ENCODE peak calls at places on chromosomes 6 and 20, in eight cellular contexts. C, N, I, M, W, L, Z and P are unnamed samples.
A peak's percentile ranks its signal among the peaks of the same experiment; 100 is the strongest.

GRCh38 chr6:149111556-149112115 is 205.9 kb upstream of the TAB2 start:
- DNase-seq in C (no peak), N (no peak), I (no peak), M (no peak), W (no peak), L (no peak), Z (no peak), P (no peak)

GRCh38 chr6:14550817-14551216 is 433.2 kb downstream of the CD83 start:
- DNase-seq in C (no peak), N (no peak), I (no peak), M (no peak), W (no peak), L (no peak), Z (no peak), P (no peak)

GRCh38 chr6:53539561-53539960 is 5.3 kb downstream of the GCLC start:
- DNase-seq in C (no peak), N (no peak), I (no peak), M (no peak), W (no peak), L (no peak), Z (no peak), P (no peak)

GRCh38 chr6:12661690-12662089 is 54.9 kb upstream of the PHACTR1 start:
- DNase-seq in C (no peak), N (no peak), I (no peak), M (no peak), W (no peak), L (no peak), Z (no peak), P (no peak)

GRCh38 chr6:93021235-93021909 is 398.0 kb downstream of the EPHA7 start:
- DNase-seq in C (no peak), N (no peak), I (no peak), M (no peak), W (no peak), L (no peak), Z (no peak), P (no peak)

GRCh38 chr20:59145926-59146800 is 17.5 kb upstream of the ZNF831 start:
- DNase-seq in C (no peak), N (peak; percentile 4), I (no peak), M (peak; percentile 69), W (no peak), L (no peak), Z (no peak), P (no peak)

GRCh38 chr6:26554669-26555504 is 16.7 kb downstream of the HMGN4 start:
- DNase-seq in C (peak; percentile 64), N (no peak), I (peak; percentile 57), M (no peak), W (peak; percentile 72), L (peak; percentile 75), Z (no peak), P (no peak)

GRCh38 chr20:31605031-31605901 is at the start of gene ID1:
- DNase-seq in C (peak; percentile 98), N (peak; percentile 86), I (peak; percentile 89), M (peak; percentile 96), W (peak; percentile 99), L (peak; percentile 94), Z (peak; percentile 91), P (peak; percentile 79)

GRCh38 chr6:43948527-43949450 is 178.5 kb downstream of the MRPL14 start:
- DNase-seq in C (no peak), N (no peak), I (no peak), M (no peak), W (no peak), L (no peak), Z (no peak), P (no peak)

GRCh38 chr6:108661430-108661829 is 100.7 kb downstream of the FOXO3 start:
- DNase-seq in C (peak; percentile 37), N (no peak), I (no peak), M (no peak), W (no peak), L (peak; percentile 47), Z (no peak), P (no peak)

GRCh38 chr6:143694013-143694412 is 16.2 kb downstream of the PHACTR2 start:
- DNase-seq in C (no peak), N (no peak), I (no peak), M (no peak), W (no peak), L (no peak), Z (no peak), P (no peak)

GRCh38 chr20:34708621-34709043 is 4.5 kb downstream of the TP53INP2 start:
- DNase-seq in C (peak; percentile 44), N (peak; percentile 32), I (peak; percentile 57), M (peak; percentile 44), W (peak; percentile 84), L (no peak), Z (no peak), P (no peak)

GRCh38 chr6:4564746-4565145 is 211.5 kb upstream of the CDYL start:
- DNase-seq in C (no peak), N (no peak), I (no peak), M (peak; percentile 47), W (no peak), L (no peak), Z (no peak), P (no peak)

GRCh38 chr20:60808701-60809100 is 443.4 kb upstream of the CDH4 start:
- DNase-seq in C (no peak), N (no peak), I (no peak), M (no peak), W (no peak), L (no peak), Z (no peak), P (no peak)

GRCh38 chr6:52399511-52400315 is 20.4 kb upstream of the EFHC1 start:
- DNase-seq in C (peak; percentile 81), N (no peak), I (peak; percentile 24), M (no peak), W (peak; percentile 45), L (peak; percentile 49), Z (no peak), P (no peak)

GRCh38 chr6:101806241-101806640 is 412.7 kb downstream of the GRIK2 start:
- DNase-seq in C (peak; percentile 81), N (no peak), I (no peak), M (no peak), W (no peak), L (peak; percentile 80), Z (no peak), P (no peak)

GRCh38 chr6:119501798-119502483 is 152.4 kb upstream of the MAN1A1 start:
- DNase-seq in C (no peak), N (no peak), I (no peak), M (no peak), W (no peak), L (no peak), Z (no peak), P (no peak)

GRCh38 chr6:1271071-1271763 is 40.7 kb upstream of the FOXQ1 start:
- DNase-seq in C (no peak), N (no peak), I (no peak), M (no peak), W (no peak), L (no peak), Z (peak; percentile 27), P (no peak)

GRCh38 chr6:87540541-87540940 is 49.2 kb downstream of the RARS2 start:
- DNase-seq in C (peak; percentile 67), N (no peak), I (no peak), M (no peak), W (no peak), L (no peak), Z (no peak), P (no peak)

GRCh38 chr6:115894426-115894992 is 166.2 kb downstream of the FRK start:
- DNase-seq in C (no peak), N (no peak), I (no peak), M (no peak), W (no peak), L (no peak), Z (no peak), P (no peak)

GRCh38 chr6:115891704-115892225 is 168.9 kb downstream of the FRK start:
- DNase-seq in C (no peak), N (no peak), I (no peak), M (no peak), W (no peak), L (no peak), Z (no peak), P (no peak)

GRCh38 chr6:115899883-115900282 is 160.8 kb downstream of the FRK start:
- DNase-seq in C (no peak), N (no peak), I (no peak), M (no peak), W (no peak), L (no peak), Z (no peak), P (no peak)

GRCh38 chr6:115898246-115898645 is 162.4 kb downstream of the FRK start:
- DNase-seq in C (no peak), N (no peak), I (no peak), M (no peak), W (no peak), L (no peak), Z (no peak), P (no peak)

GRCh38 chr6:115896538-115897129 is 164.1 kb downstream of the FRK start:
- DNase-seq in C (peak; percentile 55), N (no peak), I (peak; percentile 12), M (no peak), W (peak; percentile 38), L (peak; percentile 17), Z (no peak), P (no peak)
- TF ChIP-seq CTCF in C (peak; percentile 91), N (peak; percentile 54), I (peak; percentile 88), M (peak; percentile 62), W (peak; percentile 62), L (peak; percentile 75), Z (peak; percentile 20), P (no peak)

GRCh38 chr6:89924231-89924630 is 30.0 kb downstream of the GJA10 start:
- DNase-seq in C (no peak), N (no peak), I (no peak), M (no peak), W (no peak), L (no peak), Z (no peak), P (no peak)
- TF ChIP-seq CTCF in C (no peak), N (no peak), I (no peak), M (no peak), W (no peak), L (no peak), Z (no peak), P (no peak)

GRCh38 chr6:156953478-156954146 is 176.4 kb downstream of the ARID1B start:
- DNase-seq in C (peak; percentile 95), N (no peak), I (peak; percentile 32), M (no peak), W (peak; percentile 73), L (peak; percentile 98), Z (no peak), P (no peak)
- TF ChIP-seq CTCF in C (peak; percentile 46), N (no peak), I (peak; percentile 39), M (peak; percentile 27), W (no peak), L (peak; percentile 43), Z (no peak), P (no peak)

DNA sequence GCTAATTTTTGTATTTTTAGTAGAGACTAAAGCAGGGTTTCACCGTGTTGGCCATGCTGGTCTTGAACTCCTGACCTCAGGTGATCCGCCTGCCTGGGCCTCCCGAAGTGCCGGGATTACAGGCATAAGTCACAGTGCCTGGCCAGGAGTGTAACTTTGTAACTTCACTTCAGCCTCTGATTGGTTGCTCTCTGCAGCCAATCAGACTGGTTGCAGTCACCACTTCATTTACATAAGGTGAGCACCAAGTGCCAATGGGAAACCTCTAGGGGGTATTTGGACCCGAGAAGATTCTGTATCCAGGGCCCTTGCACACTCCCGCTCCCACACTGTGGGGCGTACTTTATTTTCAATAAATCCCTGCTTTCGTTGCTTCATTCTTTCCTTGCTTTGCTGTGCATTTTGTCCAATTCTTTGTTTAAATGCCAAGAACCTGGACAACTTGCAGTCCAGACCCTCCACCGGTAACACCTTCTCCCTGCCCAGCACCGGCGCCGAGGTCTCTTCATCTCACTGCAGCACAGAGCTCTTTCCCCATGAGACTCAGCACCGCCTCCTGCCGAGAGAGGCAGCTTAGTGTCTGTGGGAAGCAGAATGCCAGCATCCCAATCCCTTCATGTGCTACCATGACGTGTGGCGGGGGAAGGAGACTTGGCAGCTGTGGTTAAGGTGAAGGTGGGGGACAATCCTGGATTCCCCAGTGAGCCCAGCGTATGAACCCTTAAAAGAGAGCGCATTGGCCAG is 14.0 kb upstream of the MRGBP start:
- DNase-seq in C (no peak), N (no peak), I (no peak), M (no peak), W (no peak), L (no peak), Z (no peak), P (no peak)
- TF ChIP-seq CTCF in C (peak; percentile 31), N (no peak), I (no peak), M (no peak), W (no peak), L (peak; percentile 39), Z (no peak), P (no peak)